ENCODE peak calls at places on chromosomes 4 and X, in four cellular contexts. M is left lung, T is mammary epithelial cell, Y is SJSA1. D is an unnamed sample. For H3K4me1, the result is how much of the 10 kb centered on the place peaks cover.

GRCh38 chr4:56286763-56287162 is 100.5 kb downstream of the AASDH start:
- DNase-seq in M (no peak), T (no peak), Y (no peak), D (no peak)

GRCh38 chrX:131279197-131279596 is 9.9 kb downstream of the IGSF1 start:
- DNase-seq in M (no peak), T (no peak), Y (no peak), D (no peak)

GRCh38 chr4:75498041-75498440 is 16.2 kb downstream of the RCHY1 start:
- DNase-seq in M (no peak), T (no peak), Y (no peak), D (no peak)

GRCh38 chr4:140281828-140282227 is 91.6 kb upstream of the SCOC start:
- DNase-seq in M (no peak), T (peak), Y (no peak), D (no peak)

GRCh38 chr4:42843694-42844093 is 48.8 kb upstream of the GRXCR1 start:
- DNase-seq in M (no peak), T (no peak), Y (no peak), D (no peak)

GRCh38 chr4:14152834-14153519 is 525.5 kb upstream of the BOD1L1 start:
- DNase-seq in M (no peak), T (peak), Y (no peak), D (no peak)

GRCh38 chr4:152187693-152188092 is 348.2 kb downstream of the FBXW7 start:
- DNase-seq in M (no peak), T (no peak), Y (no peak), D (no peak)

GRCh38 chrX:107766470-107767140 is 9.0 kb downstream of the TSC22D3 start:
- DNase-seq in M (no peak), T (peak), Y (no peak), D (peak)

GRCh38 chr4:42234817-42235216 is 82.4 kb upstream of the BEND4 start:
- DNase-seq in M (no peak), T (no peak), Y (no peak), D (no peak)

GRCh38 chr4:39054497-39054896 is 7.5 kb upstream of the KLHL5 start:
- DNase-seq in M (no peak), T (no peak), Y (no peak), D (no peak)

GRCh38 chrX:65828599-65828998 is 161.1 kb downstream of the MSN start:
- DNase-seq in M (no peak), T (no peak), Y (no peak), D (no peak)

GRCh38 chr4:122758033-122758432 is 25.5 kb downstream of the BBS12 start:
- DNase-seq in M (no peak), T (no peak), Y (peak), D (no peak)

GRCh38 chrX:53817548-53817947 is 131.0 kb upstream of the HUWE1 start:
- DNase-seq in M (no peak), T (no peak), Y (no peak), D (no peak)

GRCh38 chr4:93221771-93222170 is 606.8 kb upstream of the ATOH1 start:
- DNase-seq in M (no peak), T (no peak), Y (no peak), D (no peak)

DNA sequence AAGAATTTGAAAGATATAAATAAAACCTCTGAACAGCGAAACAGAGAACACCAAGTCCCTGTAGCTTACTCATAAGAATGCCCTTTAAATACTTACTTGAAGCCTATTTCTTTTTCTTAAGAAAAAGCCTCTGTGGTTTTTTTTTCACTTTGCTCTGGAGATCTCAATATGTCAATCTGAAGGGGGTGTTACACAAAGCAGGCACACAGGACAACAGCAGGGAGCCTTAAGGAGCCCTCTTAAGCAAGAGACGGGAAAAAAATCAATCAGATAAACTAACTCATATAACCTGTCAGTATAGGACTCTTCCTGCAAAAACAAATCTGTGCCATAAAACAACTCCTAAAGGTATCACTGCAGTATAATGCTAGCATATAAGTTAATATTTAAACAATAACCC is 611.1 kb upstream of the ATOH1 start:
- DNase-seq in M (no peak), T (no peak), Y (no peak), D (no peak)
- H3K27ac ChIP-seq in M (no peak), T (no peak), Y (no peak), D (no peak)

DNA sequence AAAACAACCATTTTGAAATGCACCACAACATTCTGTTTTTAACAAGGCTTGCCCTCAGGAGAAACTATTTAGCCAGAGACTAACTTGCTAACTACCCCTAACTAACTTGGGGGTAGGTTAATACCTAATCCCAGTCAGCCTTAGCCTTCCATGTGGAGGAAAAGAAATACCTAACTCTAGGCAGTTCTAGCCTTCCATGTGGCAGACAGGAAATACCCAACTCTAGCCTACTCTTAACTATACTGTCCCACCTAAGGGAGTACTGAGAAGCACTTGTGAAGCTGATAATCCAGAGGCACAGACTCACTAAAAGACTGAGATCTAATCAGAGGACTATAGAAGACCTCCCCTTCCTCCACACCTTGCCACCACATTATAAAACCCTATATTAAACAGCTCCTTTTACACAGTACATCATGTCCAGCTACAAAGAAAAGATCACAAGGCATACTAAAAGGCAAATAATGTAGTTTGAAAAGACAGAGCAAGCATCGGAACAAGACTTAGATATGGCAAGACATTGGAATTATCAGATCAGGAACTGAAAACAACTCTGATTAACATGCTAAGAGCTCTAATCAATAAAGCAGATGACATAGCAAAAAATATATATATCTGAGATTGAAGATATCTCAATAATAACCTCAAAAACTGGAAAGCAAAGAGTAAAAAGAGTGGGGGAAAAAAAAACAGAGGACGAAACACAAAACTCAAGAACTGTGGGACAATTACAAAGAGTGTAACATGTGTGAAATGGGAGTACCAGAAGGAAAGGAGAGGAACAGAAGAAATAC is 52.2 kb downstream of the FRYL start:
- DNase-seq in M (no peak), T (no peak), Y (no peak), D (no peak)
- H3K4me1 ChIP-seq in M (under half), T (under half), Y (under half), D (under half)

GRCh38 chr4:183505556-183506388 is 914 bp downstream of the ING2 start:
- DNase-seq in M (peak), T (peak), Y (peak), D (peak)
- H3K27ac ChIP-seq in M (peak), T (peak), Y (peak), D (peak)

GRCh38 chr4:40241026-40241425 is 44.2 kb downstream of the RHOH start:
- DNase-seq in M (no peak), T (no peak), Y (no peak), D (no peak)
- H3K4me1 ChIP-seq in M (under half), T (under half), Y (under half), D (under half)

DNA sequence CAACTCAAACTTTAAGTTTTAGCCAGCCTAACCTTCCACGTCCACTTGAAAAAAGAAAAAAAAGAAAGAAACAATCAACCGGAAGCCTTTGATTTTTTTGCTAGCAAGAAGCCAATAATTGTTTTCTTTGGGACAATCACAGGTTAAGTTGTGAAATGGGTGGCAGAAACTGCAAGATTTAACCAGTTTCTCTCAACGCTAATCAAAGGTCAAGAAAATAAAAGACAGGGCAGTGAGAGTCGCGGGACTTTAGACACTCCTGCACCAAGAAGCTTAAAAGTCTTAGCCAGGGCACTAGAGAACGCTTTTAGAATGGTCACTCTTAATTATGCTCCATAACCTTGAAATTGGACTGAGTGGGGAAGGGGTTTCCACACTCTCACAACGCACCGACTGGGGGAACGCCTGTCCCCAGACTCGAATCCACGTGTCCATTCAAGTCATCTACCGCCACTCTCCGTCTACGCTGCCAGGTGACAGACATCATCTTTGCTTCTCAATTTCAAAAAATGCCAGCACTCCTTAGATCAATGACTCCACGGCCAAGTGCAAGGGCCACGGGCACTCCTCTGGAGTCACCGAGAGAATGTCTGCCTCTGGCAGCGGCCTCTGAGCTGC is 883 bp downstream of the ACSL1 start:
- DNase-seq in M (no peak), T (peak), Y (peak), D (no peak)
- H3K27ac ChIP-seq in M (peak), T (peak), Y (no peak), D (peak)

GRCh38 chr4:6694177-6694901 is 661 bp downstream of the S100P start:
- DNase-seq in M (no peak), T (no peak), Y (no peak), D (no peak)

GRCh38 chr4:6692379-6692778 is 1.3 kb upstream of the S100P start:
- DNase-seq in M (no peak), T (no peak), Y (no peak), D (no peak)

GRCh38 chr4:6693274-6694176 is at the start of gene S100P:
- DNase-seq in M (no peak), T (no peak), Y (no peak), D (no peak)

GRCh38 chr4:6695660-6696581 is 2.2 kb downstream of the S100P start:
- DNase-seq in M (no peak), T (peak), Y (no peak), D (no peak)

DNA sequence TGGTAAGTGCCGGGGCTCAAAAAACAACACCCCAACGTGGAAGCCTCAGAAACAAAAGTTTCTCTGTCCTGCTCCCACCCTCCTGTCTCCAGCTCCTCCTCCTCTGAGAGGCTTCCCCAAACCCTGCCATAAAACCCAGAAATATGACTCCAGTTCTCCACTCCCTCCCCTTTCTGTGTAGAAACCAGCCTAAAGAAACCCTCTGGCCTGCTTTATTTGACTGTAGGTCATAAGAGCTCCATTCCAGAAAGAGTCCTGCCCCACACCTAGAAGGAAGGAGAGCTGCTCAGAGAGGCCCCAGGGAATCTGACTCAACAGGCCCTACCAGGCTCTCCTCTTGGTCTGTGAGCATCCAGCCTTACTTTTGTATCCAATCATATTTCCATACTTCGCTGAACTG is 872 bp upstream of the S100P start:
- DNase-seq in M (no peak), T (peak), Y (no peak), D (no peak)
- H3K4me1 ChIP-seq in M (under half), T (under half), Y (under half), D (under half)

GRCh38 chr4:7649411-7649740 is 214.6 kb upstream of the PSAPL1 start:
- DNase-seq in M (no peak), T (no peak), Y (no peak), D (no peak)
- H3K27ac ChIP-seq in M (peak), T (no peak), Y (peak), D (peak)

D was measured in ascending aorta.